ENCODE peak calls at places on chromosome 12, in six cellular contexts. D is neuronal stem cell, F is H1, A is IMR-90, K is mesendoderm, W is H9. L is an unnamed sample.

GRCh38 chr12:212383-212798 is 1.6 kb downstream of the SLC6A12 start:
- DNase-seq in D (no peak), F (no peak), A (no peak), K (no peak), W (no peak), L (no peak)

GRCh38 chr12:97250483-97250882 is 212.1 kb upstream of the RMST start:
- DNase-seq in D (no peak), F (no peak), A (no peak), K (no peak), W (no peak), L (no peak)

GRCh38 chr12:10717410-10717809 is 5.7 kb downstream of the YBX3 start:
- DNase-seq in D (no peak), F (no peak), A (peak), K (peak), W (no peak), L (peak)

GRCh38 chr12:24036438-24037204 is 87.2 kb upstream of the SOX5 start:
- DNase-seq in D (no peak), F (no peak), A (no peak), K (peak), W (no peak), L (no peak)

GRCh38 chr12:56999456-56999855 is 6.9 kb downstream of the ZBTB39 start:
- DNase-seq in D (no peak), F (no peak), A (no peak), K (no peak), W (peak), L (no peak)

GRCh38 chr12:4894019-4894418 is 15.7 kb upstream of the KCNA1 start:
- DNase-seq in D (no peak), F (no peak), A (no peak), K (no peak), W (no peak), L (no peak)

GRCh38 chr12:10184261-10184843 is 5.5 kb downstream of the TMEM52B start:
- DNase-seq in D (no peak), F (no peak), A (peak), K (no peak), W (no peak), L (peak)

GRCh38 chr12:116759783-116760581 is 21.9 kb downstream of the RNFT2 start:
- DNase-seq in D (no peak), F (peak), A (no peak), K (peak), W (peak), L (no peak)

GRCh38 chr12:68359669-68360068 is 27.5 kb upstream of the MDM1 start:
- DNase-seq in D (no peak), F (no peak), A (no peak), K (no peak), W (no peak), L (no peak)

GRCh38 chr12:70660620-70661219 is 23.5 kb upstream of the PTPRB start:
- DNase-seq in D (no peak), F (no peak), A (peak), K (no peak), W (no peak), L (peak)

GRCh38 chr12:53098354-53098981 is 1.0 kb downstream of the IGFBP6 start:
- DNase-seq in D (no peak), F (no peak), A (peak), K (peak), W (peak), L (peak)

GRCh38 chr12:71407732-71408131 is 31.9 kb upstream of the LGR5 start:
- DNase-seq in D (no peak), F (no peak), A (no peak), K (no peak), W (no peak), L (no peak)

GRCh38 chr12:88985631-88986030 is 366.7 kb downstream of the DUSP6 start:
- DNase-seq in D (no peak), F (no peak), A (peak), K (peak), W (no peak), L (no peak)

GRCh38 chr12:34595749-34596733 is 573.7 kb downstream of the ALG10 start:
- DNase-seq in D (no peak), F (no peak), A (no peak), K (no peak), W (no peak), L (no peak)

GRCh38 chr12:132429932-132430643 is 59.9 kb upstream of the FBRSL1 start:
- DNase-seq in D (no peak), F (peak), A (no peak), K (peak), W (peak), L (no peak)

GRCh38 chr12:16531623-16532022 is 74.3 kb downstream of the LMO3 start:
- DNase-seq in D (peak), F (no peak), A (no peak), K (no peak), W (no peak), L (no peak)

GRCh38 chr12:77294016-77294415 is 228.6 kb upstream of the E2F7 start:
- DNase-seq in D (no peak), F (no peak), A (peak), K (no peak), W (no peak), L (no peak)

DNA sequence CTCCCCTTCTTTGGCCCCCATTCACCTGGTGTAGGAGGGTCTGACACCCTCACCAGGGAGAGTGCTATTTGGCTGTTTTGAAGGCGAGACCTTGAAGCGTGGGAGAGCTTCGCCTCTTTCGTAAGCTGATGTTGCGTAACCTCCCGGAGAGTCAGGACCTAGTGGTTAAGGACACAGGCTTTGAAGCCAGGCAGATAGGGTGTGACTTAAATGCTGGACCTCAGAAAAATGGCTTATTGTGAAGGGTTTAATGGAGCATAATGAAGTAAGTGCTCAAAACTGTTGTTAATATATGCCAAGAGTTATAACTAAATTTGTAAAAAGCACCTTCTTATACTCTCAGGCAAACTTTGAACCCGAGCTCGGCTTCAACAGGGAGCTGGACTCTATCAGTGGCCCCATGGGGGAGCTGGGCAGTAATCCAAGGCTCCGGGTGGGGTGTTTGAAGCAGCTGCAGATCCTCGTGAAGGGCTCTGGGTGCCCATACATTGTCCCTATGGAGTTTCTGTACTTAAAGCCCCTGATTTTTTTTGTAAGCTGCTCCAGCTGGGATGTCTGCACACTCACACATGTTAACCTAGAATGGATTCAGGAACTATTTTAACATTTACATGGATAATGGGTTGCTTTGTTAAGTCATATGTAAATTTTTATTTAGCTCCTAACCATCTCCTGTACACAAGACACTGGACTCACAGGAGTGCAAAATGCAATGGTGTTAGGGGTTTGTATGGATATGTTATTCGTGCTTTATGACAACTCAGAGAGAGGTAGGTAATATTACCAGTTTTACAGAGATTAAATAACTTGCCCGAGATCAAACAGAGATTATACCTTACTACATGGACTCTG is 26.0 kb downstream of the PPFIBP1 start:
- DNase-seq in D (no peak), F (no peak), A (peak), K (peak), W (peak), L (peak)
- H2BK120ac ChIP-seq in D (no peak), F (no peak), A (peak), K (no peak), W (no peak), L (peak)

DNA sequence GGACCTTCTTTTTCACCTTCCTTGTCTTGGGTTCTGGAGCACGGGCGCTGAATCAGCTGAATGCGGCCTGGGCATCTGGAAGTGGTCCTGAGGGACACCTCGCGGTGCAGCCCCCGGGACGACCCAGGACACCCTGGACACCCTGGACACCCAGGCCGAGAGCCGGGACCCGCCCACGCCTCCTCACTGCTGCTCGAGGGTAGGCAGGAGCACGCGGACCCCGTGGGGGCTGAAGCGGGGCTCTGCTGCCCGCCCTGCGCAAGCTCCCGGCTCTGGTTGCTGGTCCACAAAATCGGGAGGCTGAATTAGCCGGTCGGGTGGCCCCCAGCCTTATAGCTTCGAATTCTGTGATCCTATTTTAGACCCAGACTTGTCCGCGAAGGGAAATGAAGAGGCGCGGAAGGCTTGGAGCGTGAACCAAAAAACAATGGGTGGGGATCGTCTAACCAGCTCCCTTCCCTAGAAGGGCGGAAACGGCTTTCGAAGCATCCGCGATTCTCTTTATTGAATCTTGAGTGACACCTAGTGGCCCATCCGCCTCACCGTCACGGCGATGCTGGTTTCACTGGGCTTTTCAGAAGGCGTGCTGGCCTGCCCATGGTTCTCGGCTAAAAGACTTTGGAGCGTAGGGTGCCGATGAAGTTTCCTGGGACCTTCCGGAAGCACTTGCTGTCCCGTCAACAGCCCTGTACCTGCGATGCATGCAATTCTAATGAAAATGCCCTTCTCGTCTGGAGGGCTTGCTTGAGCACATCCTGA is 46.3 kb upstream of the PLXNC1 start:
- DNase-seq in D (peak), F (peak), A (peak), K (peak), W (peak), L (peak)
- H2BK120ac ChIP-seq in D (peak), F (no peak), A (peak), K (peak), W (no peak), L (peak)

DNA sequence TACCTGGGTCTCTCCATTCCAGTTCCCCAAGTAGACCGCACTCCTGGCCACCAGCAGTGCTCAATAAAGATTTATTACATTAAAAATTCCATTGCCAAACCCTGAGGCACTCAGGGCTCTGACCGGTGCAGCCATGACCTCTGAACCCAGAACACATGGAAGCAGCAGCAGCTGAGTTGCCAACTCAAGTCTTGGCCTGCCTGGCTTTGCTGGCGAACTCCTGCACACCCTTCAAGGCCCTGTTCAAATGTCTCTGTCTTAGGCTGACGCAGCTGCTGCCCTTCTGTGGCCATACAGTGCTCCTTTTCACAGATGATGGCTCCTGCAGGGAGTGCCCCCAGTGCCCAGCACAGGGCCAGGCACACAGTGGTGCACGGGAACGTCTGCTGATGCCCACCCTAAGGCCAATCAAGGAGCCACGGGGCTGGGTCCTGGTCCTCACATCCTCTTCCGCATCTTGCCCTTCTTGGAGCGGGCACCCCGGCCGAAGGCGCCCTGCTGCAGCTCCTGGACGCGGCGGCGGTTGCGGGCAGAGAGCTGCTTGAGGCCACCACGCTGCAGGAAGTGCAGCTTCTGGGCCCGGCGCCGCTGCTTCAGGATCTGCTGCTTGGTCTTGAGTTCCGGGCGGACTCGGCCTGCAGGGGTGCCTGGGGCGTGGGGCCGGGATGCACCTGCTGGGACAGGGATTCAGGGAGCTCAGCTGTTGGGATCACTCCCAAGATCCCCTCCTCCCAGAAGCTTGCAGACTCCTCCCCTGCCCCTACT is 9.1 kb downstream of the CFAP73 start:
- DNase-seq in D (no peak), F (no peak), A (no peak), K (no peak), W (no peak), L (no peak)
- H2BK120ac ChIP-seq in D (no peak), F (no peak), A (no peak), K (no peak), W (no peak), L (no peak)

GRCh38 chr12:32975122-32975521 is 78.5 kb upstream of the PKP2 start:
- DNase-seq in D (no peak), F (no peak), A (no peak), K (no peak), W (no peak), L (no peak)
- H2BK120ac ChIP-seq in D (no peak), F (no peak), A (no peak), K (no peak), W (no peak), L (no peak)

DNA sequence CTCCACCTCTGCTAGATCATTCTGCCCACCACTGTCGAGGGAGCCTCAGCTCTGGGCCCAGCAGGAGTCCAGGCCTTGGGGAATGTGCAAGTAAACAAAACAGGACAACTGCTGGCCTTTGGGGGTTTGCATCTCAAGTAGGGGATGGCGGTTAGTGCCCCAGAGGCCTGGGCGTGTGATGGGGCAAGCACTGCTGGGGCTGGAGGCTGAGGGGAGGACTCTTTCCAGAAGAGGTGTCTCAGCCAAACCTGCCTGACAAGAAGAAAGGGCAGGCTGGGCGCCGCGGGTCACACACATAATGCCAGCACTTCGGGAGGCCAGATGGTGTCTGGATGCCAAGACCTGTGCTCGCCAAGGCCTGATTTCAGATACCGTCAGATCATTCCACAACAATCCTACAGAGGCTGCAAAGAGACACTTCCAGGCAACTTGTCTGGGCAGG is 8.6 kb upstream of the ALDH2 start:
- DNase-seq in D (no peak), F (peak), A (no peak), K (peak), W (peak), L (no peak)
- H2BK120ac ChIP-seq in D (peak), F (no peak), A (no peak), K (no peak), W (no peak), L (peak)